ENCODE peak calls at places on chromosomes 1 and 21, in four cellular contexts. One of them, this sample, is unnamed.
A peak's percentile ranks its signal among the peaks of the same experiment; 100 is the strongest.

GRCh38 chr1:165376041-165376810 is 19.7 kb upstream of the LMX1A start:
- DNase-seq in thoracic aorta: peak; percentile 35
- DNase-seq in astrocyte: peak; percentile 85
- DNase-seq in aorta: peak; percentile 92
- DNase-seq in this sample: peak; percentile 89

GRCh38 chr1:116763116-116763786 is 9.0 kb downstream of the CD2 start:
- DNase-seq in astrocyte: no peak
- DNase-seq in thoracic aorta: no peak
- DNase-seq in aorta: no peak
- DNase-seq in this sample: no peak

GRCh38 chr1:56330400-56331026 is 248.8 kb downstream of the PLPP3 start:
- DNase-seq in thoracic aorta: no peak
- DNase-seq in aorta: no peak
- DNase-seq in astrocyte: peak; percentile 66
- DNase-seq in this sample: no peak

GRCh38 chr1:12339861-12340557 is 110.2 kb downstream of the VPS13D start:
- DNase-seq in astrocyte: no peak
- DNase-seq in thoracic aorta: no peak
- DNase-seq in aorta: no peak
- DNase-seq in this sample: no peak

GRCh38 chr1:39488801-39489566 is 2.5 kb upstream of the BMP8A start:
- DNase-seq in astrocyte: no peak
- DNase-seq in thoracic aorta: no peak
- DNase-seq in aorta: no peak
- DNase-seq in this sample: no peak

GRCh38 chr1:54403377-54403776 is 2.8 kb downstream of the SSBP3 start:
- DNase-seq in astrocyte: no peak
- DNase-seq in thoracic aorta: no peak
- DNase-seq in aorta: no peak
- DNase-seq in this sample: no peak

GRCh38 chr1:41122851-41123518 is 101.5 kb upstream of the SLFNL1 start:
- DNase-seq in thoracic aorta: no peak
- DNase-seq in astrocyte: peak; percentile 81
- DNase-seq in aorta: no peak
- DNase-seq in this sample: no peak

GRCh38 chr1:106755682-106756406 is 300.6 kb upstream of the PRMT6 start:
- DNase-seq in thoracic aorta: no peak
- DNase-seq in astrocyte: peak; percentile 69
- DNase-seq in aorta: no peak
- DNase-seq in this sample: no peak

GRCh38 chr1:41695118-41695517 is 210.6 kb upstream of the EDN2 start:
- DNase-seq in astrocyte: no peak
- DNase-seq in aorta: peak; percentile 67
- DNase-seq in thoracic aorta: no peak
- DNase-seq in this sample: peak; percentile 44

GRCh38 chr1:92262516-92262915 is 36.3 kb downstream of the GLMN start:
- DNase-seq in aorta: no peak
- DNase-seq in astrocyte: no peak
- DNase-seq in thoracic aorta: no peak
- DNase-seq in this sample: no peak

GRCh38 chr1:65846911-65847310 is 54.2 kb downstream of the PDE4B start:
- DNase-seq in astrocyte: no peak
- DNase-seq in thoracic aorta: no peak
- DNase-seq in aorta: no peak
- DNase-seq in this sample: no peak

GRCh38 chr1:109818351-109819325 is 54.9 kb upstream of the EPS8L3 start:
- DNase-seq in astrocyte: no peak
- DNase-seq in aorta: no peak
- DNase-seq in thoracic aorta: no peak
- DNase-seq in this sample: no peak

GRCh38 chr1:67560580-67561285 is 124.3 kb upstream of the GADD45A start:
- DNase-seq in astrocyte: no peak
- DNase-seq in aorta: no peak
- DNase-seq in thoracic aorta: no peak
- DNase-seq in this sample: no peak

GRCh38 chr1:34779526-34779925 is 1.5 kb upstream of the GJB3 start:
- DNase-seq in aorta: no peak
- DNase-seq in thoracic aorta: no peak
- DNase-seq in astrocyte: no peak
- DNase-seq in this sample: peak; percentile 19
- H3K4me3 ChIP-seq in aorta: no peak overlapping the region
- H3K4me3 ChIP-seq in thoracic aorta: no peak overlapping the region
- H3K4me3 ChIP-seq in astrocyte: no peak overlapping the region
- H3K4me3 ChIP-seq in this sample: no peak overlapping the region

DNA sequence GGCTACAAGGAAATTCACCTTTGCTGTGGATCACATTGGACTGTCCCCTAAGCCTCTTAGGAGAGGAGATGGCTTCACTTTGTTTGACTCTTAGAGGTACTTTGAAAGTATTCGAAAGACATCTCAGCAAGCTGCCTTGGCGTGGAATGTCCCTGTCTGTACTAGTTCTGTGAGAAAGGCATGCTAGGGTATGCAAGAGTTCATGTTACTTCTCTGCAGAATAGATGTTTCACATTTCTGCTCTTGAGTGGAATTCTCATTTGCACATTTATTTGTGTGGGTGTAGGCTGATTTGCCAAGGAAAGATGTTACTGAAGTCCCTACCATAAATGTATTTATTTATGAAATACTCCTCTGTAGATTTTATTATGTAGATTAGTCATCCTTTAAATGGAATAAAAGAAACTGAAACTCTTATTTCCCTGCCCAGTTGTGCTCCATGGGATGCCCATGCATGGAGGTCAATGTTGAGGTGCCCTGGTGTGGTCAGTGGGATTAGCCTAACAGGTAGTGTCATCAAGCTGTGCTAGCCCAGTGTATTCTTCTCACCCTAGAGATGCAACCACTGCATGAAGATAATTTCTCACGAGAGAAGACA is 13.8 kb downstream of the MIA3 start:
- DNase-seq in thoracic aorta: no peak
- DNase-seq in aorta: no peak
- DNase-seq in astrocyte: peak; percentile 38
- DNase-seq in this sample: no peak
- H3K36me3 ChIP-seq in thoracic aorta: peaks cover 20% of the 10 kb centered on the region
- H3K36me3 ChIP-seq in aorta: peaks cover 5% of the 10 kb centered on the region
- H3K36me3 ChIP-seq in astrocyte: peaks cover 44% of the 10 kb centered on the region
- H3K36me3 ChIP-seq in this sample: peaks cover 74% of the 10 kb centered on the region

DNA sequence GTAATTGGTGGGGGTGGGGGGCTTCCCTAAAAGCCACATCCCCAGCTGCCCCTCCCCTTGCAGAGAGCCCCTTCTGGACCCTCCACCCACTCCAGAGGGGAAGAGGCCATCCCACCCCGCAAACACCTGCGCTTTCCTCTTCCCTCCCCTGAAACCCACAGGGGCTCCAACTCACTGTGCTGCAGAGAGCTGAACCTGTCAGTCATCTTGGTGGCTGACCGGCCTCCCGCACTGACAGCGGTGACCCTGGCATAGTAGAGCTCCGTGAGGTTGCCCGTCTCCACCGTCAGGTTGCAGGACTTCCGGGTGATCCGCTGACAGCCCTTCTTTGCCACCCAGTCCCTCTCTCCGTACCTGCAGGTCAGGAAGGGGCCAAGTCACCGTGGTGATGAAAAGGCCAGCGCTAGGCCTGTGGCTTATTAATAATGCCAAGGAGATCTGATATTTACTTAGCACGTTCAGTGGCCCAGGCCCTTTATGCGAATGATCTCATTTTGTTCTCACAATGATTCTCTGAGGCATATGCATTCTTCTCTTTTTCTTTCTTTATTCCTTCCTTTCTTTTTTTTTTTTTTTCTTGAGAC is 5.9 kb downstream of the IL22RA1 start:
- DNase-seq in astrocyte: no peak
- DNase-seq in aorta: peak; percentile 24
- DNase-seq in thoracic aorta: no peak
- DNase-seq in this sample: no peak
- H3K27ac ChIP-seq in astrocyte: no peak overlapping the region
- H3K27ac ChIP-seq in aorta: no peak overlapping the region
- H3K27ac ChIP-seq in thoracic aorta: no peak overlapping the region
- H3K27ac ChIP-seq in this sample: no peak overlapping the region

GRCh38 chr21:42120056-42120903 is 49.2 kb downstream of the UMODL1 start:
- DNase-seq in thoracic aorta: no peak
- DNase-seq in astrocyte: no peak
- DNase-seq in aorta: peak; percentile 45
- DNase-seq in this sample: no peak
- H3K4me3 ChIP-seq in thoracic aorta: no peak overlapping the region
- H3K4me3 ChIP-seq in astrocyte: no peak overlapping the region
- H3K4me3 ChIP-seq in aorta: no peak overlapping the region
- H3K4me3 ChIP-seq in this sample: no peak overlapping the region

GRCh38 chr1:114729782-114730181 is 13.2 kb upstream of the NRAS start:
- DNase-seq in thoracic aorta: no peak
- DNase-seq in aorta: no peak
- DNase-seq in astrocyte: no peak
- DNase-seq in this sample: no peak

GRCh38 chr1:114737314-114737713 is 20.5 kb downstream of the CSDE1 start:
- DNase-seq in astrocyte: no peak
- DNase-seq in aorta: no peak
- DNase-seq in thoracic aorta: no peak
- DNase-seq in this sample: no peak

GRCh38 chr1:114740331-114740730 is 17.5 kb downstream of the CSDE1 start:
- DNase-seq in aorta: no peak
- DNase-seq in astrocyte: no peak
- DNase-seq in thoracic aorta: no peak
- DNase-seq in this sample: no peak

DNA sequence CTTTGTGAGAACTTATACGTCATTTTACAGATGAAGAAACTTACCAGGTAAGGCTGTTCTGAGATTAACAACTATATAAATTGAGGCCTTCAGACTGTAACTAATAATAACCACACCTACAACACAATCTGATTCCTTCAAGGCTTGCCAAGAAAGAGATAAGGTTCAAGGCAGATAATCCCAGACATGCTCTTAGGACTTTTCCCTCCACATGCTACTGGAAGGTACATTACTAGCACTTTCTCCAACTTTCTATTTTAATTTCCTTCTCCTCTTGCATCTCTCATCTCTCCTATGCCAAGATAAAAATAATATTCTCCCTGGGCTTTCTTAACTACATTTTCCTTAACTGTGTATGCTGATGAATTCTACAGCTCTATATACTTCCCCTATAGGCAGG is 18.9 kb upstream of the NRAS start:
- DNase-seq in aorta: no peak
- DNase-seq in thoracic aorta: no peak
- DNase-seq in astrocyte: no peak
- DNase-seq in this sample: no peak
- H3K36me3 ChIP-seq in aorta: peaks cover 4% of the 10 kb centered on the region
- H3K36me3 ChIP-seq in thoracic aorta: peaks cover 52% of the 10 kb centered on the region
- H3K36me3 ChIP-seq in astrocyte: peaks cover 84% of the 10 kb centered on the region
- H3K36me3 ChIP-seq in this sample: peaks cover 71% of the 10 kb centered on the region

This sample was measured in tibial artery.